ENCODE peak calls at places on chromosomes 1 and 21, in seven cellular contexts. E, R, L, S, H, D and K are unnamed samples.

GRCh38 chr1:59814180-59814900 is 409 bp upstream of the HOOK1 start:
- DNase-seq in H (peak; percentile 37), R (no peak), S (peak; percentile 83), L (peak; percentile 90), D (peak; percentile 65), E (peak; percentile 79), K (peak; percentile 87)

GRCh38 chr1:174324939-174325338 is 122.8 kb upstream of the GPR52 start:
- DNase-seq in H (no peak), L (no peak), D (no peak), E (no peak), S (no peak), R (no peak), K (no peak)

GRCh38 chr1:180691322-180691721 is 59.5 kb downstream of the XPR1 start:
- DNase-seq in D (no peak), L (no peak), R (no peak), S (no peak), E (no peak), H (no peak), K (no peak)

GRCh38 chr21:45634511-45635183 is 8.9 kb upstream of the PCBP3 start:
- DNase-seq in L (no peak), H (no peak), D (no peak), S (no peak), E (no peak), R (no peak), K (no peak)

GRCh38 chr1:171794085-171794484 is 12.6 kb downstream of the METTL13 start:
- DNase-seq in H (no peak), S (peak; percentile 49), D (no peak), L (no peak), E (no peak), R (peak; percentile 59), K (no peak)

GRCh38 chr1:171742577-171742922 is 685 bp upstream of the VAMP4 start:
- DNase-seq in S (peak; percentile 28), H (peak; percentile 54), R (no peak), D (peak; percentile 41), L (peak; percentile 49), E (peak; percentile 74), K (no peak)

GRCh38 chr1:67755619-67756018 is 70.6 kb downstream of the GADD45A start:
- DNase-seq in L (no peak), E (no peak), R (no peak), H (no peak), D (no peak), S (no peak), K (no peak)

GRCh38 chr1:10679521-10680220 is 116.8 kb downstream of the CASZ1 start:
- DNase-seq in L (peak; percentile 49), S (no peak), D (peak; percentile 57), E (no peak), H (no peak), R (no peak), K (no peak)

GRCh38 chr1:30664103-30664755 is 59.2 kb downstream of the MATN1 start:
- DNase-seq in D (no peak), L (no peak), H (no peak), E (peak; percentile 48), S (no peak), R (no peak), K (no peak)

GRCh38 chr1:156572663-156573018 is 276 bp upstream of the IQGAP3 start:
- DNase-seq in S (no peak), D (no peak), E (no peak), R (no peak), L (no peak), H (no peak), K (no peak)

GRCh38 chr1:110211503-110212164 is 1.5 kb downstream of the KCNC4 start:
- DNase-seq in R (no peak), L (no peak), H (no peak), D (no peak), S (no peak), E (no peak), K (no peak)

GRCh38 chr1:110207831-110208230 is 2.3 kb upstream of the KCNC4 start:
- DNase-seq in L (peak; percentile 65), D (peak; percentile 72), S (peak; percentile 83), R (no peak), E (no peak), H (peak; percentile 83), K (no peak)

GRCh38 chr21:36245649-36246048 is 74.3 kb upstream of the MORC3 start:
- DNase-seq in L (no peak), R (no peak), S (no peak), H (no peak), E (no peak), D (no peak), K (no peak)

GRCh38 chr1:61588736-61589381 is 136.1 kb downstream of the TM2D1 start:
- DNase-seq in L (peak; percentile 55), D (peak; percentile 29), R (peak; percentile 50), S (peak; percentile 54), E (no peak), H (peak; percentile 37), K (no peak)

DNA sequence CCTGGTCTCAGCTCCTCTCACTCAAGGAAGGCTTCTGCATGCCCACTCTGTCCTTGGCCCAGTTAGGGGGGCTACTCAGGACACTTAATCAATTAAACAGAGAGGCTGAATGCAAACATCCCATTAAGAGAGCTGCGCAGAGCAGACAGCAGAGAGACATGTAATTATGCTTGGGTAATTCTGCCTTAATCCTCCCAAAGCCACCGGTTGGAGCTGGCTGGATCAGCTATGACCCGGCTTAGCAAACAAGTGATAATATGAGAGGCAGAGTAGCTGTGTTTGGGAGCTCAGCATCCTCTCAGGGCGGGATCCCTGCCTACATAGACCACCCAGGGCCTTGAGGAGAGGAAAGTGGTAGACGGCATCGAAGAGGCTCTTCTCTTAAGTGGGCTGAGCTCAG is 183.2 kb downstream of the GRIK3 start:
- DNase-seq in D (no peak), S (no peak), R (no peak), L (no peak), H (no peak), E (no peak), K (no peak)
- H3K27me3 ChIP-seq in D (peaks cover 7% of the 10 kb centered on the region), S (no peaks in the 10 kb centered on the region), R (peaks cover 31% of the 10 kb centered on the region), L (peaks cover 7% of the 10 kb centered on the region), H (no peaks in the 10 kb centered on the region), E (peaks cover 81% of the 10 kb centered on the region), K (no peaks in the 10 kb centered on the region)

GRCh38 chr1:3943806-3944620 is 43.9 kb upstream of the C1orf174 start:
- DNase-seq in D (no peak), L (no peak), E (no peak), R (no peak), H (no peak), S (no peak), K (no peak)
- H3K27me3 ChIP-seq in D (no peaks in the 10 kb centered on the region), L (no peaks in the 10 kb centered on the region), E (peaks cover 87% of the 10 kb centered on the region), R (peaks cover 3% of the 10 kb centered on the region), H (no peaks in the 10 kb centered on the region), S (no peaks in the 10 kb centered on the region), K (no peaks in the 10 kb centered on the region)

GRCh38 chr21:26064506-26064905 is 106.1 kb downstream of the APP start:
- DNase-seq in S (no peak), D (no peak), E (no peak), R (no peak), L (no peak), H (no peak), K (no peak)
- H3K27me3 ChIP-seq in S (no peaks in the 10 kb centered on the region), D (no peaks in the 10 kb centered on the region), E (no peaks in the 10 kb centered on the region), R (no peaks in the 10 kb centered on the region), L (no peaks in the 10 kb centered on the region), H (no peaks in the 10 kb centered on the region), K (no peaks in the 10 kb centered on the region)

GRCh38 chr1:183267646-183268431 is 81.8 kb downstream of the LAMC2 start:
- DNase-seq in R (no peak), L (no peak), D (no peak), S (no peak), E (no peak), H (no peak), K (no peak)
- H3K27me3 ChIP-seq in R (no peaks in the 10 kb centered on the region), L (no peaks in the 10 kb centered on the region), D (no peaks in the 10 kb centered on the region), S (no peaks in the 10 kb centered on the region), E (no peaks in the 10 kb centered on the region), H (no peaks in the 10 kb centered on the region), K (no peaks in the 10 kb centered on the region)

GRCh38 chr1:22958556-22958955 is 14.1 kb downstream of the LACTBL1 start:
- DNase-seq in E (no peak), S (no peak), D (no peak), R (no peak), H (no peak), L (no peak), K (no peak)

GRCh38 chr1:22957066-22957465 is 15.6 kb downstream of the LACTBL1 start:
- DNase-seq in D (no peak), R (no peak), L (no peak), S (no peak), H (no peak), E (no peak), K (no peak)

GRCh38 chr1:22953392-22954141 is 19.1 kb downstream of the LACTBL1 start:
- DNase-seq in L (no peak), E (no peak), H (no peak), D (no peak), R (no peak), S (no peak), K (no peak)

GRCh38 chr1:22952694-22953391 is 19.8 kb downstream of the LACTBL1 start:
- DNase-seq in E (peak; percentile 54), S (no peak), L (no peak), R (no peak), D (no peak), H (no peak), K (no peak)

GRCh38 chr1:22955146-22955545 is 17.5 kb downstream of the LACTBL1 start:
- DNase-seq in H (no peak), D (no peak), S (no peak), R (no peak), E (no peak), L (no peak), K (no peak)
- H3K27me3 ChIP-seq in H (no peaks in the 10 kb centered on the region), D (peaks cover 25% of the 10 kb centered on the region), S (peaks cover 4% of the 10 kb centered on the region), R (no peaks in the 10 kb centered on the region), E (peaks cover 65% of the 10 kb centered on the region), L (peaks cover 16% of the 10 kb centered on the region), K (peaks cover 8% of the 10 kb centered on the region)